ENCODE peak calls at places on chromosomes 1 and 21, in eight cellular contexts. P, Q, I, Y, G, U, A and B are unnamed samples.

GRCh38 chr1:84598846-84599741 is 24.9 kb upstream of the CTBS start:
- DNase-seq in P (no peak), Q (no peak), I (no peak), Y (peak), G (peak), U (peak), A (no peak), B (no peak)

GRCh38 chr1:246081138-246081702 is 425.9 kb downstream of the SMYD3 start:
- DNase-seq in P (no peak), Q (no peak), I (no peak), Y (no peak), G (no peak), U (no peak), A (no peak), B (no peak)

GRCh38 chr1:74180490-74180889 is 17.5 kb downstream of the LRRIQ3 start:
- DNase-seq in P (no peak), Q (no peak), I (no peak), Y (peak), G (peak), U (no peak), A (no peak), B (no peak)

GRCh38 chr1:50417946-50418599 is 5.2 kb downstream of the DMRTA2 start:
- DNase-seq in P (no peak), Q (no peak), I (no peak), Y (no peak), G (no peak), U (no peak), A (no peak), B (no peak)

GRCh38 chr1:86104606-86105532 is 51.7 kb downstream of the COL24A1 start:
- DNase-seq in P (no peak), Q (no peak), I (no peak), Y (no peak), G (peak), U (no peak), A (peak), B (no peak)

GRCh38 chr1:9689971-9690381 is 38.4 kb downstream of the PIK3CD start:
- DNase-seq in P (peak), Q (peak), I (peak), Y (no peak), G (peak), U (no peak), A (peak), B (no peak)

GRCh38 chr1:44660176-44660575 is 14.1 kb downstream of the TMEM53 start:
- DNase-seq in P (no peak), Q (peak), I (no peak), Y (no peak), G (no peak), U (no peak), A (no peak), B (no peak)

GRCh38 chr1:116927049-116927798 is 17.5 kb downstream of the PTGFRN start:
- DNase-seq in P (no peak), Q (no peak), I (no peak), Y (no peak), G (no peak), U (no peak), A (no peak), B (no peak)

GRCh38 chr1:83931658-83932253 is 67.2 kb downstream of the TTLL7 start:
- DNase-seq in P (no peak), Q (peak), I (no peak), Y (peak), G (peak), U (peak), A (no peak), B (no peak)

GRCh38 chr1:227945891-227946623 is 1.7 kb downstream of the WNT9A start:
- DNase-seq in P (peak), Q (peak), I (no peak), Y (peak), G (peak), U (no peak), A (peak), B (peak)

GRCh38 chr1:30877205-30877912 is 31.2 kb downstream of the SDC3 start:
- DNase-seq in P (peak), Q (peak), I (no peak), Y (peak), G (peak), U (no peak), A (no peak), B (no peak)

GRCh38 chr1:75855734-75856133 is 59.1 kb downstream of the MSH4 start:
- DNase-seq in P (no peak), Q (no peak), I (no peak), Y (no peak), G (no peak), U (no peak), A (no peak), B (no peak)

GRCh38 chr1:76164165-76164564 is 89.6 kb downstream of the ST6GALNAC3 start:
- DNase-seq in P (no peak), Q (no peak), I (no peak), Y (no peak), G (no peak), U (no peak), A (no peak), B (no peak)

GRCh38 chr1:38724160-38725131 is 135.1 kb downstream of the RRAGC start:
- DNase-seq in P (no peak), Q (no peak), I (no peak), Y (no peak), G (no peak), U (no peak), A (no peak), B (no peak)

GRCh38 chr1:68384872-68385390 is 64.8 kb downstream of the RPE65 start:
- DNase-seq in P (no peak), Q (peak), I (no peak), Y (no peak), G (peak), U (no peak), A (no peak), B (no peak)

GRCh38 chr1:966603-967295 is 467 bp downstream of the PLEKHN1 start:
- DNase-seq in P (no peak), Q (peak), I (no peak), Y (peak), G (peak), U (peak), A (no peak), B (no peak)

GRCh38 chr1:228099331-228099732 is 3.8 kb downstream of the C1orf35 start:
- DNase-seq in P (no peak), Q (no peak), I (no peak), Y (no peak), G (no peak), U (no peak), A (no peak), B (no peak)

GRCh38 chr1:33660244-33660643 is 187.8 kb downstream of the ZSCAN20 start:
- DNase-seq in P (no peak), Q (no peak), I (no peak), Y (no peak), G (no peak), U (no peak), A (no peak), B (no peak)

GRCh38 chr1:167221804-167222610 is 1.3 kb downstream of the POU2F1 start:
- DNase-seq in P (peak), Q (peak), I (peak), Y (peak), G (peak), U (peak), A (peak), B (no peak)

GRCh38 chr1:175254190-175254589 is 61.6 kb upstream of the KIAA0040 start:
- DNase-seq in P (no peak), Q (no peak), I (no peak), Y (no peak), G (no peak), U (no peak), A (no peak), B (no peak)

GRCh38 chr1:228471762-228472398 is 15.3 kb upstream of the RNF187 start:
- DNase-seq in P (no peak), Q (peak), I (no peak), Y (peak), G (peak), U (no peak), A (no peak), B (no peak)

GRCh38 chr1:11493972-11494655 is 15.2 kb downstream of the DISP3 start:
- DNase-seq in P (no peak), Q (no peak), I (no peak), Y (no peak), G (no peak), U (no peak), A (no peak), B (no peak)

GRCh38 chr1:46735708-46736324 is 16.9 kb upstream of the EFCAB14 start:
- DNase-seq in P (no peak), Q (peak), I (peak), Y (peak), G (peak), U (no peak), A (peak), B (no peak)

GRCh38 chr1:241265428-241265827 is 91.6 kb downstream of the RGS7 start:
- DNase-seq in P (no peak), Q (no peak), I (no peak), Y (no peak), G (no peak), U (no peak), A (no peak), B (no peak)

GRCh38 chr1:203281033-203281432 is 24.3 kb upstream of the BTG2 start:
- DNase-seq in P (no peak), Q (no peak), I (no peak), Y (no peak), G (peak), U (no peak), A (no peak), B (no peak)

GRCh38 chr21:43343095-43343991 is 83.6 kb downstream of the SIK1 start:
- DNase-seq in P (no peak), Q (no peak), I (no peak), Y (no peak), G (peak), U (no peak), A (peak), B (no peak)

GRCh38 chr1:98323396-98323795 is 338.1 kb upstream of the SNX7 start:
- DNase-seq in P (no peak), Q (peak), I (no peak), Y (peak), G (peak), U (no peak), A (no peak), B (no peak)

GRCh38 chr1:100785399-100786082 is 66.0 kb downstream of the VCAM1 start:
- DNase-seq in P (no peak), Q (no peak), I (no peak), Y (peak), G (no peak), U (no peak), A (no peak), B (no peak)

GRCh38 chr1:93581917-93582850 is 99.5 kb downstream of the BCAR3 start:
- DNase-seq in P (no peak), Q (no peak), I (no peak), Y (no peak), G (no peak), U (no peak), A (no peak), B (no peak)

GRCh38 chr1:171219751-171220385 is 28.4 kb upstream of the FMO1 start:
- DNase-seq in P (no peak), Q (no peak), I (no peak), Y (peak), G (peak), U (no peak), A (no peak), B (no peak)

GRCh38 chr1:225709101-225709500 is 56.2 kb upstream of the ENAH start:
- DNase-seq in P (no peak), Q (no peak), I (no peak), Y (no peak), G (peak), U (no peak), A (no peak), B (no peak)

GRCh38 chr1:153366261-153366660 is 8.6 kb downstream of the S100A9 start:
- DNase-seq in P (no peak), Q (no peak), I (no peak), Y (no peak), G (no peak), U (no peak), A (no peak), B (no peak)

GRCh38 chr1:51551848-51552296 is 32.8 kb upstream of the EPS15 start:
- DNase-seq in P (no peak), Q (no peak), I (no peak), Y (no peak), G (no peak), U (peak), A (no peak), B (no peak)

GRCh38 chr1:243286409-243287127 is 30.7 kb downstream of the SDCCAG8 start:
- DNase-seq in P (no peak), Q (no peak), I (no peak), Y (peak), G (no peak), U (no peak), A (no peak), B (no peak)

GRCh38 chr1:153538315-153538821 is 2.4 kb downstream of the S100A5 start:
- DNase-seq in P (no peak), Q (no peak), I (no peak), Y (no peak), G (peak), U (no peak), A (no peak), B (no peak)

GRCh38 chr1:56513095-56513494 is 66.3 kb downstream of the PLPP3 start:
- DNase-seq in P (no peak), Q (no peak), I (no peak), Y (no peak), G (no peak), U (no peak), A (no peak), B (no peak)

GRCh38 chr1:1779691-1780597 is 1.7 kb upstream of the NADK start:
- DNase-seq in P (peak), Q (peak), I (no peak), Y (peak), G (peak), U (peak), A (no peak), B (no peak)

GRCh38 chr1:115717541-115717940 is 51.0 kb downstream of the CASQ2 start:
- DNase-seq in P (peak), Q (peak), I (peak), Y (peak), G (peak), U (no peak), A (peak), B (no peak)

DNA sequence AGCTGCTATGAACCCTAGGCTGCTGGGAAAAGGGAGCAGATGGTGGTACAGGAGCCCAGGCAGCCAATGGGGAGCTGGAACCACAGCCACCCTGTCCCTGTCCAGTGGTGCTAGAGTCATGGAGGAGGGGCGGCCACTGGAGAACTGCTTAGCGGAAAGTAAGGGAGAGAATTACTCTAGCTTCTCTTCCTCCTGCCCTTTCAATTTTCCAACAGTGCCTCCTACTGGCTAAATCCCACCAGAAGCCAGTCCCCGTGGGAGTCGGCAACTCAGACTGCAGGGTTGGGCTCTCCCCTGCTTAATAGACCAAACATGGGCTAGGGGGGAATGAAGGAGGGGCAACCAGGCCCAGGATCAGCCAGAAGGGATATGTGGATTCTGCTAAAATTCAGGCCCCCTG is 154.5 kb downstream of the ACTL8 start:
- DNase-seq in P (no peak), Q (no peak), I (peak), Y (peak), G (no peak), U (no peak), A (no peak), B (no peak)
- TF ChIP-seq CTCF in P (no peak), Q (peak), I (peak), Y (peak), G (no peak), U (peak), A (peak), B (peak)

GRCh38 chr21:45253633-45254556 is 33.8 kb downstream of the POFUT2 start:
- DNase-seq in P (no peak), Q (no peak), I (no peak), Y (no peak), G (no peak), U (no peak), A (peak), B (no peak)

GRCh38 chr21:45253180-45253579 is 34.5 kb downstream of the POFUT2 start:
- DNase-seq in P (no peak), Q (no peak), I (no peak), Y (peak), G (peak), U (no peak), A (peak), B (no peak)

GRCh38 chr21:45256021-45256911 is 31.4 kb downstream of the POFUT2 start:
- DNase-seq in P (no peak), Q (no peak), I (no peak), Y (no peak), G (no peak), U (no peak), A (peak), B (peak)

GRCh38 chr21:45255381-45256020 is 32.2 kb downstream of the POFUT2 start:
- DNase-seq in P (no peak), Q (no peak), I (no peak), Y (no peak), G (no peak), U (peak), A (peak), B (no peak)

DNA sequence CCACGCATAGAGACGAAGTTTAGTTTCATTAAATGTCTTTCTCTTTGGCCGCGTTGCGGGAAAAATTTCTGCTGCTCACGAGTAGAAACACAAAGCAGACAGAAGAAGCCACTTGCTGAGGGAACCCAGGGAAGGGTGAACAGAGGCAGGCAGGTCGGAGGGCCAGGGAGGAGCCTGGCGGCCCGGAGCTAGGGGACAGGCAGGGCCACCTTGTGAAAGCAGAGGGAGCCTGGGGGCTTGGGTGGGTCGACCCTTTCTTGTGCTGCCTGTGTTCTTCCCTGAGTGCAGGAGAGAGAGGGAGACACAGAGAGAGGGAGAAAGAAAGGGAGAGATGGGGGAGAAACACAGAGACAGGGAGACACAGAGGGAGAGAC is 33.2 kb downstream of the POFUT2 start:
- DNase-seq in P (no peak), Q (no peak), I (no peak), Y (no peak), G (no peak), U (no peak), A (no peak), B (no peak)
- TF ChIP-seq CTCF in P (no peak), Q (no peak), I (no peak), Y (no peak), G (no peak), U (no peak), A (no peak), B (no peak)

DNA sequence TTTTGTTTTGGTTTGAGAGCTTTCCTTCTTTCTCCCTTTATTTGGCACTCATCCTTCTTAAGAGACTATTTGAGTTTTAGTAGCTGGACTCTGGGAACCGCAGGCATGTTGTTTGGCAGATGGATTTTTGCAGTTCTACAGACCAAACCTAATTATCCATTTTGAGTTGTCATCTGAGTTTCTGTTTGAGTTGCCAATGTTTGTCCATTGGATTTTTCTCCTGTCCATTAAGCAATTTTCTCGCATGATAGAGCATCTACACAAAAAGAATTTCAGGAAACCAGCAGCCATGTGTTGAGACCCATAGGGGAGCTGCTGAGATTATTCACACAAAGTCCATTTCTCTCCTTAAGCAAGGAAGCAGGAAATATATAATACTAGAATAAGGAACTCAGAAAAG is 17.2 kb upstream of the CXADR start:
- DNase-seq in P (no peak), Q (no peak), I (no peak), Y (peak), G (no peak), U (no peak), A (no peak), B (no peak)
- TF ChIP-seq CTCF in P (no peak), Q (no peak), I (no peak), Y (no peak), G (no peak), U (no peak), A (no peak), B (no peak)

DNA sequence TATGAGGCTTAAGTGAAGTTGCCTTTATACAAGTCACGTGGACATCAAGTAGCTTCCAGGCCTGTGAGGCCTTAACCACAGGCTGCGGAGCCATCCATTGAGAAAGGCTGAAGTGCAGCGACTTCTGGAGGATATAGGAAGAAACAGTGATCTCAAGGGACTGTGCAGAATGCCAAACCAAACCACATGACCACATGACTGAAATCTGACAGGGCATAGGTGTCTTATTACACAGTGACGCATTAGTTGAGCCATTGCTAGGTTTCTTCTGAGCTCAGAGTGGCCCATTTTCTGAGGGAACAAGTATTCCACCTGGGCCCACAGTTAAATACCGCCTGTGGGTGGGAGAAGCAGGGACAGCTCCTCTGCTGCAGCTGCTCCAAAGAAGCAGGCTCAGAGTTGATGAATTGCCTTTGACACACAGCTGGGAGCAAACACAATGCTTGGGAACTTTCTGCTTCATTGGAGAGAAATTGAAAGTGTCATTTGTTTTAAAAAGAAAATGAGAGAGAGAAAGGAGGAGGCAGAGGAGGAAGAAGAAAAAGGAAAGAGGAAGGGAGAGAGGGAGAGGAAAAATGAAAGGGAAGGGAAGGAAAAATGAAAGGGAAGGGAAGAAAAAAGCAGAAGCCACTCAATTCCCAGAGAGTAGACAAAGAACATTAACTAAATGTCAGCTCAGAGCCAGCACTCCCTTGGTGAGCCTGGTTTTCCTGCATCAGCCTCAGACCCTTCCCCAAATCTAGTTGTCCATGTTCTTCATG is 94.4 kb downstream of the COLGALT2 start:
- DNase-seq in P (no peak), Q (no peak), I (peak), Y (peak), G (peak), U (no peak), A (no peak), B (peak)
- TF ChIP-seq CTCF in P (no peak), Q (no peak), I (no peak), Y (peak), G (no peak), U (no peak), A (no peak), B (peak)

GRCh38 chr1:24931481-24932221 is 1.6 kb upstream of the RUNX3 start:
- DNase-seq in P (no peak), Q (no peak), I (no peak), Y (no peak), G (no peak), U (no peak), A (no peak), B (no peak)
- TF ChIP-seq CTCF in P (no peak), Q (no peak), I (no peak), Y (no peak), G (no peak), U (peak), A (no peak), B (no peak)